ENCODE peak calls at places on chromosomes 6 and 20, in eight cellular contexts. R, J, D, G, V, K, I and B are unnamed samples.

GRCh38 chr6:55543633-55544309 is 35.2 kb downstream of the HMGCLL1 start:
- DNase-seq in R (peak; percentile 24), J (no peak), D (no peak), G (no peak), V (no peak), K (no peak), I (no peak), B (no peak)

GRCh38 chr6:56860466-56860865 is 94.4 kb upstream of the BEND6 start:
- DNase-seq in R (no peak), J (no peak), D (no peak), G (no peak), V (no peak), K (no peak), I (peak; percentile 74), B (no peak)

GRCh38 chr6:121917834-121918559 is 481.5 kb upstream of the HSF2 start:
- DNase-seq in R (no peak), J (no peak), D (no peak), G (no peak), V (no peak), K (no peak), I (no peak), B (no peak)

GRCh38 chr6:15443119-15443518 is 197.2 kb downstream of the JARID2 start:
- DNase-seq in R (no peak), J (no peak), D (no peak), G (no peak), V (no peak), K (no peak), I (no peak), B (no peak)

GRCh38 chr20:8043687-8044278 is 24.2 kb upstream of the TMX4 start:
- DNase-seq in R (peak; percentile 79), J (no peak), D (no peak), G (peak; percentile 58), V (peak; percentile 45), K (no peak), I (peak; percentile 75), B (peak; percentile 37)

GRCh38 chr6:163950159-163950558 is 535.6 kb downstream of the QKI start:
- DNase-seq in R (no peak), J (no peak), D (no peak), G (no peak), V (no peak), K (no peak), I (no peak), B (no peak)

GRCh38 chr20:57856658-57857057 is 146.8 kb upstream of the PMEPA1 start:
- DNase-seq in R (no peak), J (no peak), D (no peak), G (no peak), V (peak; percentile 20), K (no peak), I (no peak), B (peak; percentile 4)

GRCh38 chr20:37161830-37162549 is 17.1 kb upstream of the RPN2 start:
- DNase-seq in R (no peak), J (no peak), D (no peak), G (no peak), V (no peak), K (no peak), I (no peak), B (no peak)

GRCh38 chr20:3758566-3758965 is 9.0 kb downstream of the ADISSP start:
- DNase-seq in R (no peak), J (no peak), D (no peak), G (no peak), V (no peak), K (no peak), I (no peak), B (no peak)

GRCh38 chr6:51934098-51934497 is 153.3 kb downstream of the PKHD1 start:
- DNase-seq in R (no peak), J (no peak), D (no peak), G (peak; percentile 8), V (no peak), K (no peak), I (no peak), B (no peak)

GRCh38 chr20:20207872-20208271 is 155.5 kb downstream of the CFAP61 start:
- DNase-seq in R (no peak), J (no peak), D (no peak), G (peak; percentile 31), V (peak; percentile 10), K (no peak), I (no peak), B (no peak)

GRCh38 chr6:76876922-76877553 is 586.3 kb downstream of the HTR1B start:
- DNase-seq in R (peak; percentile 87), J (no peak), D (no peak), G (no peak), V (no peak), K (no peak), I (peak; percentile 32), B (no peak)

GRCh38 chr20:43662943-43663655 is 3.8 kb upstream of the MYBL2 start:
- DNase-seq in R (no peak), J (no peak), D (no peak), G (no peak), V (no peak), K (no peak), I (peak; percentile 27), B (no peak)

GRCh38 chr6:121435444-121436069 is at the start of gene GJA1:
- DNase-seq in R (peak; percentile 73), J (no peak), D (no peak), G (no peak), V (no peak), K (no peak), I (peak; percentile 50), B (no peak)

GRCh38 chr6:44960898-44961297 is 367.2 kb upstream of the RUNX2 start:
- DNase-seq in R (no peak), J (no peak), D (no peak), G (no peak), V (no peak), K (no peak), I (no peak), B (no peak)

GRCh38 chr20:62740286-62741141 is 31.9 kb downstream of the NTSR1 start:
- DNase-seq in R (no peak), J (peak; percentile 56), D (peak; percentile 92), G (peak; percentile 53), V (peak; percentile 79), K (no peak), I (peak; percentile 26), B (peak; percentile 84)

GRCh38 chr6:142438898-142439297 is 137.1 kb downstream of the ADGRG6 start:
- DNase-seq in R (no peak), J (no peak), D (no peak), G (no peak), V (no peak), K (no peak), I (no peak), B (no peak)

GRCh38 chr6:169933839-169934698 is 182.6 kb downstream of the ERMARD start:
- DNase-seq in R (no peak), J (no peak), D (peak; percentile 93), G (no peak), V (no peak), K (no peak), I (no peak), B (no peak)

GRCh38 chr6:145502417-145502816 is 232.9 kb downstream of the EPM2A start:
- DNase-seq in R (peak; percentile 22), J (no peak), D (no peak), G (no peak), V (no peak), K (no peak), I (no peak), B (no peak)

GRCh38 chr6:164007881-164008280 is 593.4 kb downstream of the QKI start:
- DNase-seq in R (no peak), J (no peak), D (no peak), G (no peak), V (no peak), K (no peak), I (no peak), B (no peak)

GRCh38 chr20:57040924-57041323 is 225.5 kb downstream of the BMP7 start:
- DNase-seq in R (no peak), J (no peak), D (no peak), G (no peak), V (no peak), K (no peak), I (no peak), B (no peak)

GRCh38 chr6:51167468-51167867 is 348.8 kb downstream of the TFAP2B start:
- DNase-seq in R (no peak), J (no peak), D (no peak), G (no peak), V (no peak), K (no peak), I (no peak), B (no peak)

GRCh38 chr6:111381126-111381525 is 101.9 kb downstream of the REV3L start:
- DNase-seq in R (no peak), J (no peak), D (no peak), G (no peak), V (no peak), K (no peak), I (no peak), B (no peak)

GRCh38 chr6:155108070-155108815 is 113.1 kb downstream of the TIAM2 start:
- DNase-seq in R (peak; percentile 84), J (no peak), D (no peak), G (no peak), V (no peak), K (no peak), I (no peak), B (no peak)

GRCh38 chr6:144285798-144286502 is 815 bp downstream of the UTRN start:
- DNase-seq in R (peak; percentile 83), J (peak; percentile 16), D (peak; percentile 96), G (peak; percentile 41), V (peak; percentile 38), K (no peak), I (peak; percentile 41), B (peak; percentile 30)

GRCh38 chr6:1604347-1604990 is 5.2 kb upstream of the FOXC1 start:
- DNase-seq in R (peak; percentile 89), J (peak; percentile 70), D (no peak), G (peak; percentile 73), V (peak; percentile 59), K (peak; percentile 10), I (peak; percentile 81), B (peak; percentile 60)

GRCh38 chr20:32570401-32571190 is 14.5 kb downstream of the NOL4L start:
- DNase-seq in R (no peak), J (no peak), D (no peak), G (no peak), V (no peak), K (no peak), I (no peak), B (no peak)

GRCh38 chr6:165684333-165684732 is 21.3 kb upstream of the PDE10A start:
- DNase-seq in R (no peak), J (no peak), D (no peak), G (no peak), V (no peak), K (no peak), I (no peak), B (no peak)